ENCODE peak calls at places on chromosomes 13 and 19, in four cellular contexts. T, Q, Y and A are unnamed samples. For H3K36me3, the result is how much of the 10 kb centered on the place peaks cover.

GRCh38 chr19:37537391-37537947 is 30.7 kb downstream of the ZNF793 start:
- DNase-seq in Q (no peak), Y (no peak), T (no peak), A (no peak)

GRCh38 chr19:50820549-50821247 is 2.9 kb downstream of the KLK1 start:
- DNase-seq in Q (no peak), Y (peak), T (no peak), A (no peak)

GRCh38 chr13:51618626-51619025 is 34.4 kb downstream of the WDFY2 start:
- DNase-seq in T (no peak), Y (no peak), Q (no peak), A (peak)

GRCh38 chr13:20505405-20506366 is 20.0 kb downstream of the CRYL1 start:
- DNase-seq in Y (no peak), T (no peak), Q (no peak), A (no peak)

GRCh38 chr13:93771782-93772181 is 545.2 kb downstream of the GPC6 start:
- DNase-seq in Y (no peak), Q (no peak), T (no peak), A (no peak)

GRCh38 chr19:920051-920857 is 3.1 kb downstream of the KISS1R start:
- DNase-seq in T (no peak), Q (no peak), Y (no peak), A (no peak)

GRCh38 chr13:114013952-114014629 is 40.2 kb upstream of the C13orf46 start:
- DNase-seq in Y (no peak), Q (no peak), T (no peak), A (no peak)

GRCh38 chr19:3671680-3672574 is 28.3 kb downstream of the PIP5K1C start:
- DNase-seq in T (no peak), Q (no peak), Y (no peak), A (no peak)

GRCh38 chr13:79079351-79079839 is 326.7 kb downstream of the RBM26 start:
- DNase-seq in Y (peak), Q (no peak), T (no peak), A (no peak)

GRCh38 chr19:45821570-45821969 is 6.5 kb upstream of the RSPH6A start:
- DNase-seq in Q (no peak), T (no peak), Y (peak), A (no peak)

GRCh38 chr19:45822716-45823115 is 7.6 kb upstream of the RSPH6A start:
- DNase-seq in Q (no peak), T (no peak), Y (no peak), A (no peak)

GRCh38 chr19:45824041-45824471 is 8.9 kb upstream of the RSPH6A start:
- DNase-seq in T (no peak), Y (peak), Q (no peak), A (no peak)

GRCh38 chr19:45824531-45825262 is 9.6 kb upstream of the RSPH6A start:
- DNase-seq in T (no peak), Q (no peak), Y (peak), A (no peak)

DNA sequence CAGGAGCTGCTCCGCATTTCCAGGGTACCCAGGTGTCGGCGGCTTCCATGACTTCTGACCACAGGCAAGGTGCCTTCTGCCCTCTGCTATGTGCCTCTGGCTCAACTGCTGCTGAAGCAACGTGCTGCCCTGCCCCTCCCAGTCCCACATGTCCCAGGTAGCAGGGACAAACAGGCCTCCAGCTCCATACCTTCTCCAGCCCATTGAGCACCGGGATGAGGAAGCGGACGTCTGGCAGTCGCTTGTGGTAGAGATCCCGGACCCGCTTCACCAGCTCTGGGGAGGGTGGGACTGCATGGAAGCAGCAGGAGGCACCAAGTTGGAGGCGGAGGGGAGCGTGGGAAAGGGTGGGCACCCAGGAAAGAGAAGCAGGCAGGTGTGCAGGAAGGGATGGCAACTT is 8.1 kb upstream of the RSPH6A start:
- DNase-seq in T (no peak), Q (no peak), Y (no peak), A (no peak)
- H3K36me3 ChIP-seq in T (half or more), Q (under half), Y (under half), A (under half)

GRCh38 chr19:56092685-56093631 is 28.1 kb downstream of the ZNF787 start:
- DNase-seq in Q (no peak), T (no peak), Y (peak), A (peak)
- H3K27ac ChIP-seq in Q (no peak), T (no peak), Y (no peak), A (no peak)

GRCh38 chr19:28066161-28066560 is 1146.8 kb downstream of the UQCRFS1 start:
- DNase-seq in T (no peak), Q (no peak), Y (no peak), A (no peak)
- H3K36me3 ChIP-seq in T (under half), Q (under half), Y (under half), A (under half)

DNA sequence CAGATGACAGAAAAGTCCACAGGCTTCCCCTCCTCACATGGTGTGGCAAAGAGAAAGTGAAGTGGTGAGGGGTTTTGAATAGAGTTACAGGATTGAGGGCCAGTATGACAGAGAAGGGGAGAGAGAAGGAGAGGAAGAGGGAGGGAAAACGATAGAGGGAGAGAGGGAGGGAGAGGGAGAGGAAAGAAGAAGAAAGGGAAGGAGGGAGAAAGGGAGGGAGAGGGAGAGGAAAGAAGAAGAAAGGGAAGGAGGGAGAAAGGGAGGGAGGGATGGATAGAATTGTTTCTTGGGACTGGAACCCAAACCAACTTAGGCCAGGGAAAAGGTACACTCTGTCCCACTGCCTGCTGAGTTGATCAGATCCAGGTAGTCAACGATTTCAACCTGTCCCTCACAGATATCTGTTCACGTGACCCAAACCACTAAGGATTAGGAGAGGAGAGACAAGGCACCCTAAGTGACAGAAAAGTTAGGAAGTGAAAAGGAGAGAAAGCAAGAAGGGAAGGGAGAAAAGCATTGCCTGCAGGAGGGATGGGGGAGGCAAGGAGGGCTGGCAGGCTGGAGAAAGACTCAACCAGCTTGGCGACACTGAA is 8.1 kb upstream of the IGFL3 start:
- DNase-seq in T (no peak), Q (no peak), Y (no peak), A (no peak)
- H3K27ac ChIP-seq in T (peak), Q (peak), Y (no peak), A (peak)

GRCh38 chr19:47176071-47176626 is 45.5 kb downstream of the SAE1 start:
- DNase-seq in Q (no peak), T (no peak), Y (no peak), A (no peak)

GRCh38 chr19:47179643-47180310 is 49.1 kb downstream of the SAE1 start:
- DNase-seq in Q (no peak), Y (no peak), T (no peak), A (no peak)

GRCh38 chr19:47172666-47173455 is 42.2 kb downstream of the SAE1 start:
- DNase-seq in Y (no peak), Q (no peak), T (no peak), A (no peak)

GRCh38 chr19:47176627-47177090 is 46.0 kb downstream of the SAE1 start:
- DNase-seq in Y (no peak), T (no peak), Q (no peak), A (no peak)
- H3K36me3 ChIP-seq in Y (under half), T (half or more), Q (under half), A (under half)

DNA sequence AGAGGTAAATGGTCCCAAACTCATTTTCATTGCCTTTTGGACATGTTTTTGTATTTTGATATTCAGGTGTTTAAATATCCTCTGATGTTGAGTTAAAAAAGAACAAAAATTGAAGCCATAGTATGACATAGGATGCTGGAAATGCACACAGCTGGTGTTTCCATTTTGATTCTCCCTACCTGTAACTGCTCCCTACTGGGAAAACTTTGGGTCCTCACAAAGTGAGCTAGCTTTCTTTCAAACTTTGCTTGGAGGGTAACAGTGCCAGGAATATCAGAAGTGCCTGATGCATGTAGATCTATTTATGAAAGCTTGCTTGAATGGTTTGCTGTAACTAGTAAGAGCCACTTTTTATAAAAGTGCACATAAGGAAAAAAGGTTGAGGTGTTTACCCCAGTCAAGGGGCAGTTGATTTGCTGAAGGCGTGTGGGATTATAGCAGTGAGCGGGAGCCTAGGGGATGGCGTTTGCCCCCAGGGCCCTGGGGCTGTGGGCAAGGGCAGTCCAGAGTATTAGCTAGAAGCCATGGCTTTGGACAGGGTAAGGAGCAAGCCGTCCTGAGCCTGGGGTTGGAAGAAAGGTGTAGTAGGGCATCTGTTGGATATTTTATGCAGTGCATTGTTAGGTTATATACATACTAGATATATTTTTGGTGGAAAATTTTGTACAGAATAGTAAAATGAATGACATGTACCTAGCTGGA is 4.3 kb downstream of the RPS9 start:
- DNase-seq in Q (no peak), Y (no peak), T (no peak), A (no peak)
- H3K27ac ChIP-seq in Q (peak), Y (peak), T (no peak), A (no peak)

GRCh38 chr19:18865106-18865972 is 30.6 kb downstream of the CERS1 start:
- DNase-seq in T (no peak), Q (no peak), Y (no peak), A (no peak)
- H3K36me3 ChIP-seq in T (half or more), Q (under half), Y (under half), A (under half)

GRCh38 chr13:53237696-53238095 is 209.1 kb downstream of the OLFM4 start:
- DNase-seq in T (no peak), Q (no peak), Y (no peak), A (no peak)
- H3K27ac ChIP-seq in T (no peak), Q (no peak), Y (no peak), A (no peak)

DNA sequence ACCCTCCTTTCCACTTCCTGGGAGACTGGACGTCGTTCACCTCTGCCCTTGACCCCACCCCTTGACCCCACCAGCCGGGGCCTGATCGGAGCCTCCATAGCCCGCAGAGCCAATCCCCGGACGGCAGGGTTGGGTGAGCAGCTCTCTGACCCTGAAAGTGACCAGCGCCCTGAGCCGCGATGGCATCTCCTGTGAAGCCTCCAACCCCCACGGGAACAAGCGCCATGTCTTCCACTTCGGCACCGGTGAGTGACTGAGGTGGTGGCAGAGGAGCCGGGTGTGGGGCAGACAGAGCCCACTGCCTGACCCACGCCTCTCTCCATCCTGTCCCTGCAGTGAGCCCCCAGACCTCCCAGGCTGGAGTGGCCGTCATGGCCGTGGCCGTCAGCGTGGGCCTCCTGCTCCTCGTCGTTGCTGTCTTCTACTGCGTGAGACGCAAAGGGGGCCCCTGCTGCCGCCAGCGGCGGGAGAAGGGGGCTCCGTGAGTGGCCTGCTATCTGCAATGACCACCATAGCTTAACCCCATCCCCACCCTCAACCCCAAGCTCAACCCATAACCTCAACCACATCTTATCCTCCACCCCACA is 10.4 kb downstream of the BCAM start:
- DNase-seq in Q (no peak), Y (no peak), T (no peak), A (no peak)
- H3K36me3 ChIP-seq in Q (under half), Y (under half), T (under half), A (under half)

GRCh38 chr13:45916859-45917418 is 65.4 kb upstream of the SIAH3 start:
- DNase-seq in Y (no peak), Q (no peak), T (no peak), A (no peak)
- H3K27ac ChIP-seq in Y (no peak), Q (no peak), T (no peak), A (no peak)